ENCODE peak calls at places on chromosomes 2 and 18, in seven cellular contexts. K, W, A, D, X, F and Y are unnamed samples.

GRCh38 chr2:129347486-129348217 is 631.8 kb upstream of the RAB6C start:
- DNase-seq in K (no peak), W (no peak), A (no peak), D (peak), X (no peak), F (no peak), Y (no peak)

GRCh38 chr2:237615631-237616249 is 11.6 kb upstream of the LRRFIP1 start:
- DNase-seq in K (no peak), W (no peak), A (no peak), D (no peak), X (no peak), F (no peak), Y (no peak)

GRCh38 chr2:152466925-152467676 is 132.1 kb downstream of the FMNL2 start:
- DNase-seq in K (no peak), W (no peak), A (peak), D (peak), X (no peak), F (peak), Y (no peak)

GRCh38 chr2:134491796-134492441 is 226.9 kb downstream of the TMEM163 start:
- DNase-seq in K (no peak), W (peak), A (no peak), D (no peak), X (no peak), F (no peak), Y (peak)

GRCh38 chr2:74742486-74742885 is 88.4 kb downstream of the SEMA4F start:
- DNase-seq in K (no peak), W (no peak), A (no peak), D (no peak), X (no peak), F (no peak), Y (no peak)

GRCh38 chr2:197556456-197556855 is 40.6 kb downstream of the MOB4 start:
- DNase-seq in K (no peak), W (no peak), A (no peak), D (no peak), X (no peak), F (no peak), Y (no peak)

GRCh38 chr2:70258532-70258875 is 567 bp downstream of the PCYOX1 start:
- DNase-seq in K (no peak), W (no peak), A (no peak), D (no peak), X (no peak), F (peak), Y (peak)

GRCh38 chr2:192123847-192124246 is 70.9 kb downstream of the TMEFF2 start:
- DNase-seq in K (no peak), W (no peak), A (no peak), D (no peak), X (no peak), F (no peak), Y (no peak)

GRCh38 chr2:134676960-134677359 is 41.8 kb downstream of the TMEM163 start:
- DNase-seq in K (no peak), W (no peak), A (no peak), D (no peak), X (no peak), F (no peak), Y (no peak)

GRCh38 chr2:241852116-241852980 is 6.3 kb downstream of the PDCD1 start:
- DNase-seq in K (no peak), W (no peak), A (no peak), D (peak), X (peak), F (no peak), Y (peak)

GRCh38 chr18:24212939-24213338 is 74.1 kb downstream of the CABYR start:
- DNase-seq in K (peak), W (peak), A (no peak), D (no peak), X (no peak), F (no peak), Y (no peak)

GRCh38 chr2:225581906-225582305 is 182.4 kb downstream of the NYAP2 start:
- DNase-seq in K (no peak), W (no peak), A (no peak), D (no peak), X (peak), F (no peak), Y (no peak)

GRCh38 chr2:238820909-238821308 is 27.0 kb upstream of the TWIST2 start:
- DNase-seq in K (no peak), W (no peak), A (no peak), D (no peak), X (no peak), F (no peak), Y (no peak)

GRCh38 chr2:88307817-88308216 is 137.7 kb downstream of the THNSL2 start:
- DNase-seq in K (peak), W (peak), A (no peak), D (no peak), X (no peak), F (no peak), Y (no peak)

GRCh38 chr2:191748528-191749180 is 70.7 kb downstream of the NABP1 start:
- DNase-seq in K (no peak), W (no peak), A (no peak), D (no peak), X (no peak), F (no peak), Y (no peak)

GRCh38 chr2:96103906-96104861 is 12.2 kb downstream of the ADRA2B start:
- DNase-seq in K (no peak), W (no peak), A (peak), D (no peak), X (no peak), F (no peak), Y (no peak)

GRCh38 chr2:211766689-211767088 is 771.9 kb downstream of the ERBB4 start:
- DNase-seq in K (no peak), W (no peak), A (no peak), D (no peak), X (no peak), F (peak), Y (peak)

GRCh38 chr2:181243319-181243718 is 213.9 kb upstream of the ITGA4 start:
- DNase-seq in K (no peak), W (no peak), A (no peak), D (no peak), X (no peak), F (no peak), Y (no peak)

GRCh38 chr2:217431577-217432269 is 571.1 kb downstream of the TNS1 start:
- DNase-seq in K (no peak), W (no peak), A (no peak), D (no peak), X (no peak), F (peak), Y (no peak)
- TF ChIP-seq POLR2AphosphoS5 in K (no peak), W (no peak), A (no peak), D (no peak), X (no peak), F (no peak), Y (no peak)

GRCh38 chr2:8676191-8676914 is 5.5 kb upstream of the ID2 start:
- DNase-seq in K (no peak), W (no peak), A (no peak), D (no peak), X (peak), F (peak), Y (peak)
- TF ChIP-seq POLR2AphosphoS5 in K (no peak), W (no peak), A (no peak), D (no peak), X (peak), F (peak), Y (peak)

GRCh38 chr2:204825054-204825453 is 279.8 kb downstream of the PARD3B start:
- DNase-seq in K (no peak), W (no peak), A (no peak), D (no peak), X (no peak), F (no peak), Y (no peak)
- TF ChIP-seq POLR2AphosphoS5 in K (no peak), W (no peak), A (no peak), D (no peak), X (no peak), F (no peak), Y (no peak)

GRCh38 chr18:77054288-77054605 is 78.3 kb downstream of the MBP start:
- DNase-seq in K (no peak), W (no peak), A (no peak), D (no peak), X (no peak), F (no peak), Y (no peak)
- TF ChIP-seq POLR2AphosphoS5 in K (no peak), W (no peak), A (no peak), D (no peak), X (no peak), F (no peak), Y (no peak)

DNA sequence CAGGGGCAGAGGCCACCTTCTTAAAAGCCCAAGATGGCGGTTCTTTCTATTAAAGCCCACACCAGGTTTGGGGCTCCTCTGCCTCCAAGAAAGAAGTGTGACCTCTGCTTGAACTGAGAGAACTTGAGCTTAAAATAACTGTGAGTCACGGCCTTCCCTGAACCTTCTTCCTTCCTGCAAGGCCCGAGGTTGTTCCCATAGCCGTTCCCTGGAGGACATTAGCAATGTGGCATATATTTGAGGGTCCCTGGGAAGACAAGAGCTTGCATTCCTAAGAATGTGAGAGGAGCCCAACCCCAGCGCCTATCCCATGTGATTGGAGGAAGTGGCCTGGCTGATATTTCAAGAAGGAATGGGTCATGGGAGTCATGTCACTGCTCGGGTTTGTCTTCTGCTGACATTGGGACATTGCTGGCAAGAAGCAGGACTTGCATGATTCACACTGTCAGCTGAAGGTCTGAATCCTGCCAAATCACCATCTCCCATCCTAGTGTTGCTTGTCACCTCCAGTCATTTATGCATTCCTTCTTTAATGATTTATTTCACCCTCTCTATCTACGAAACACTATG is 168.1 kb downstream of the TRIB2 start:
- DNase-seq in K (peak), W (peak), A (no peak), D (no peak), X (no peak), F (no peak), Y (no peak)
- TF ChIP-seq POLR2AphosphoS5 in K (no peak), W (no peak), A (no peak), D (no peak), X (peak), F (no peak), Y (no peak)

GRCh38 chr18:75898666-75899065 is 471.2 kb upstream of the SMIM21 start:
- DNase-seq in K (no peak), W (no peak), A (no peak), D (no peak), X (no peak), F (no peak), Y (no peak)

GRCh38 chr18:75895135-75895534 is 467.6 kb upstream of the SMIM21 start:
- DNase-seq in K (no peak), W (no peak), A (no peak), D (no peak), X (no peak), F (no peak), Y (no peak)

DNA sequence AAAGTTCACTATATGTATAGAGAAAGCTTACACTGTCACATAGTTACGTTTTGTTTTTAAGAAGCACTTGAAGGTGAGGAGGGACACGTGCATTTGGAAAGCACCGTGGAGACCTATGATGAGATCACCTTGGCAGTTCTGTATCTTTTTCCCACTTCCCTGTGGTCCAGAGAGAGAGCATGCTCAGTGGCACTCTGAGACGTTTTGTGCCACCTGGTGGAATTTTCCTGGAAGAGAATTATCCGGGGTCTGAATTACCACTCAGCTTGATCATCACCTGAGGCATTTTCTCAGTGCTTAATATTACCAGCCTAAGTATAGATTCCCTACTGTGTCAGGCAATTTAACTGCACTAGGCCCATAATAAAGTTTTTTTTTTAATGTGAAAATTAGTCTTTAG is 469.4 kb upstream of the SMIM21 start:
- DNase-seq in K (no peak), W (peak), A (no peak), D (no peak), X (no peak), F (no peak), Y (no peak)
- TF ChIP-seq POLR2AphosphoS5 in K (no peak), W (no peak), A (no peak), D (no peak), X (no peak), F (no peak), Y (no peak)

GRCh38 chr2:196000551-196000950 is 68.1 kb downstream of the DNAH7 start:
- DNase-seq in K (no peak), W (no peak), A (no peak), D (no peak), X (no peak), F (no peak), Y (no peak)

GRCh38 chr2:195998070-195998469 is 70.6 kb downstream of the DNAH7 start:
- DNase-seq in K (no peak), W (no peak), A (no peak), D (no peak), X (no peak), F (no peak), Y (no peak)

DNA sequence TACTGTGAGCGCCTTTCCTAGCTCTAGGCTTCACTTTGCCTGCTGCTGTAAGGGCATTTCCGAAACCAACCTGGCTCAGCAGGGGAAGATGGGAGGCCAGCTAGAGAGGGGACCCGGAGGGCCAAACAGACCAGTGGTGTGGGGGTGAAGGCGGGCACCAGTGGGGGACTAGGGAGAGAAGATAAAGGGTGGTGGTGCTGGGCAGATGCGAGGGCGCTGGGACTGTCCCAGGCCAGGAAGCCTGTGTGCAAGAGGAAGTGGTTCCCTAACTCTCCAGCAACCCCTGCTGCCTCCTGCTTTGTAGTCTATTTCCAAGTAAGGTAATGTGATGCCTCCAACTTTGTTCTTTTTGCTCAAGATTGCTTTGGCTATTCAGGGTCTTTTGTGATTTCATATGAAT is 73.1 kb downstream of the DNAH7 start:
- DNase-seq in K (no peak), W (no peak), A (no peak), D (no peak), X (peak), F (no peak), Y (no peak)
- TF ChIP-seq POLR2AphosphoS5 in K (no peak), W (no peak), A (no peak), D (no peak), X (no peak), F (no peak), Y (no peak)

GRCh38 chr2:26757873-26758789 is 6.0 kb upstream of the SLC35F6 start:
- DNase-seq in K (peak), W (peak), A (no peak), D (no peak), X (no peak), F (peak), Y (peak)
- TF ChIP-seq POLR2AphosphoS5 in K (peak), W (peak), A (no peak), D (no peak), X (peak), F (peak), Y (no peak)

GRCh38 chr2:42340045-42340937 is 20.7 kb downstream of the COX7A2L start:
- DNase-seq in K (no peak), W (no peak), A (no peak), D (no peak), X (peak), F (no peak), Y (no peak)

GRCh38 chr2:42337846-42338566 is 23.0 kb downstream of the COX7A2L start:
- DNase-seq in K (no peak), W (no peak), A (no peak), D (no peak), X (peak), F (no peak), Y (no peak)

GRCh38 chr2:42340938-42341636 is 19.9 kb downstream of the COX7A2L start:
- DNase-seq in K (no peak), W (no peak), A (no peak), D (no peak), X (no peak), F (no peak), Y (no peak)

GRCh38 chr2:42338567-42339190 is 22.3 kb downstream of the COX7A2L start:
- DNase-seq in K (no peak), W (no peak), A (no peak), D (no peak), X (no peak), F (no peak), Y (no peak)

GRCh38 chr2:42339191-42339912 is 21.7 kb downstream of the COX7A2L start:
- DNase-seq in K (no peak), W (no peak), A (no peak), D (no peak), X (peak), F (no peak), Y (no peak)
- TF ChIP-seq POLR2AphosphoS5 in K (peak), W (no peak), A (no peak), D (no peak), X (no peak), F (no peak), Y (no peak)